ENCODE peak calls at places on chromosomes 3 and 15, in ten cellular contexts. One of them, this sample, is unnamed.

GRCh38 chr3:54003136-54003535 is 111.5 kb upstream of the SELENOK start:
- DNase-seq in GM20000: no peak
- DNase-seq in nephron progenitor cell: no peak
- DNase-seq in cardiac fibroblast: peak
- DNase-seq in glutamatergic neuron: no peak
- DNase-seq in DND-41: no peak
- DNase-seq in dorsolateral prefrontal cortex: no peak
- DNase-seq in ovary: no peak
- DNase-seq in WTC11: no peak
- DNase-seq in brain microvascular endothelial cell: no peak
- DNase-seq in this sample: no peak

GRCh38 chr3:20683912-20684311 is 497.9 kb upstream of the SGO1 start:
- DNase-seq in GM20000: no peak
- DNase-seq in nephron progenitor cell: no peak
- DNase-seq in cardiac fibroblast: peak
- DNase-seq in glutamatergic neuron: no peak
- DNase-seq in DND-41: no peak
- DNase-seq in dorsolateral prefrontal cortex: no peak
- DNase-seq in ovary: no peak
- DNase-seq in WTC11: no peak
- DNase-seq in brain microvascular endothelial cell: peak
- DNase-seq in this sample: no peak

GRCh38 chr3:155760653-155761052 is 15.8 kb upstream of the PLCH1 start:
- DNase-seq in GM20000: no peak
- DNase-seq in nephron progenitor cell: no peak
- DNase-seq in cardiac fibroblast: no peak
- DNase-seq in glutamatergic neuron: no peak
- DNase-seq in DND-41: no peak
- DNase-seq in dorsolateral prefrontal cortex: no peak
- DNase-seq in ovary: no peak
- DNase-seq in WTC11: no peak
- DNase-seq in brain microvascular endothelial cell: no peak
- DNase-seq in this sample: no peak

GRCh38 chr3:74602471-74602870 is 12.0 kb downstream of the CNTN3 start:
- DNase-seq in GM20000: no peak
- DNase-seq in nephron progenitor cell: no peak
- DNase-seq in cardiac fibroblast: no peak
- DNase-seq in glutamatergic neuron: no peak
- DNase-seq in DND-41: no peak
- DNase-seq in dorsolateral prefrontal cortex: no peak
- DNase-seq in ovary: no peak
- DNase-seq in WTC11: no peak
- DNase-seq in brain microvascular endothelial cell: no peak
- DNase-seq in this sample: no peak

GRCh38 chr15:51750186-51750585 is 1.2 kb upstream of the TMOD2 start:
- DNase-seq in GM20000: no peak
- DNase-seq in nephron progenitor cell: no peak
- DNase-seq in cardiac fibroblast: no peak
- DNase-seq in glutamatergic neuron: no peak
- DNase-seq in DND-41: no peak
- DNase-seq in dorsolateral prefrontal cortex: no peak
- DNase-seq in ovary: no peak
- DNase-seq in WTC11: no peak
- DNase-seq in brain microvascular endothelial cell: no peak
- DNase-seq in this sample: no peak

GRCh38 chr15:45114076-45114750 is at the start of the genes DUOX2 and DUOXA2:
- DNase-seq in GM20000: no peak
- DNase-seq in nephron progenitor cell: peak
- DNase-seq in cardiac fibroblast: no peak
- DNase-seq in glutamatergic neuron: peak
- DNase-seq in DND-41: no peak
- DNase-seq in dorsolateral prefrontal cortex: no peak
- DNase-seq in ovary: no peak
- DNase-seq in WTC11: peak
- DNase-seq in brain microvascular endothelial cell: no peak
- DNase-seq in this sample: no peak

GRCh38 chr15:60392986-60393811 is 4.6 kb downstream of the ANXA2 start:
- DNase-seq in GM20000: no peak
- DNase-seq in nephron progenitor cell: peak
- DNase-seq in cardiac fibroblast: peak
- DNase-seq in glutamatergic neuron: peak
- DNase-seq in DND-41: no peak
- DNase-seq in dorsolateral prefrontal cortex: no peak
- DNase-seq in ovary: peak
- DNase-seq in WTC11: no peak
- DNase-seq in brain microvascular endothelial cell: peak
- DNase-seq in this sample: no peak

GRCh38 chr15:65115086-65115485 is at the start of gene UBAP1L:
- DNase-seq in GM20000: no peak
- DNase-seq in nephron progenitor cell: no peak
- DNase-seq in cardiac fibroblast: no peak
- DNase-seq in glutamatergic neuron: no peak
- DNase-seq in DND-41: no peak
- DNase-seq in dorsolateral prefrontal cortex: no peak
- DNase-seq in ovary: no peak
- DNase-seq in WTC11: no peak
- DNase-seq in brain microvascular endothelial cell: no peak
- DNase-seq in this sample: no peak

GRCh38 chr15:85730001-85730820 is 64.5 kb downstream of the KLHL25 start:
- DNase-seq in GM20000: peak
- DNase-seq in nephron progenitor cell: peak
- DNase-seq in cardiac fibroblast: peak
- DNase-seq in glutamatergic neuron: peak
- DNase-seq in DND-41: peak
- DNase-seq in dorsolateral prefrontal cortex: no peak
- DNase-seq in ovary: no peak
- DNase-seq in WTC11: no peak
- DNase-seq in brain microvascular endothelial cell: peak
- DNase-seq in this sample: no peak

GRCh38 chr15:64775551-64776401 is at the start of gene RBPMS2:
- DNase-seq in GM20000: peak
- DNase-seq in nephron progenitor cell: peak
- DNase-seq in cardiac fibroblast: peak
- DNase-seq in glutamatergic neuron: no peak
- DNase-seq in DND-41: peak
- DNase-seq in dorsolateral prefrontal cortex: no peak
- DNase-seq in ovary: peak
- DNase-seq in WTC11: peak
- DNase-seq in brain microvascular endothelial cell: no peak
- DNase-seq in this sample: no peak

GRCh38 chr3:190101320-190102117 is 19.2 kb downstream of the P3H2 start:
- DNase-seq in GM20000: no peak
- DNase-seq in nephron progenitor cell: no peak
- DNase-seq in cardiac fibroblast: peak
- DNase-seq in glutamatergic neuron: no peak
- DNase-seq in DND-41: no peak
- DNase-seq in dorsolateral prefrontal cortex: no peak
- DNase-seq in ovary: no peak
- DNase-seq in WTC11: no peak
- DNase-seq in brain microvascular endothelial cell: peak
- DNase-seq in this sample: no peak

GRCh38 chr3:23916152-23916885 is 471 bp downstream of the NKIRAS1 start:
- DNase-seq in GM20000: no peak
- DNase-seq in nephron progenitor cell: no peak
- DNase-seq in cardiac fibroblast: no peak
- DNase-seq in glutamatergic neuron: no peak
- DNase-seq in DND-41: no peak
- DNase-seq in dorsolateral prefrontal cortex: no peak
- DNase-seq in ovary: no peak
- DNase-seq in WTC11: no peak
- DNase-seq in brain microvascular endothelial cell: no peak
- DNase-seq in this sample: no peak

GRCh38 chr15:101456079-101456791 is 33.3 kb downstream of the PCSK6 start:
- DNase-seq in GM20000: no peak
- DNase-seq in nephron progenitor cell: no peak
- DNase-seq in cardiac fibroblast: no peak
- DNase-seq in glutamatergic neuron: no peak
- DNase-seq in DND-41: no peak
- DNase-seq in dorsolateral prefrontal cortex: no peak
- DNase-seq in ovary: no peak
- DNase-seq in WTC11: no peak
- DNase-seq in brain microvascular endothelial cell: no peak
- DNase-seq in this sample: no peak

GRCh38 chr3:15800327-15800726 is 2.5 kb upstream of the ANKRD28 start:
- DNase-seq in GM20000: no peak
- DNase-seq in nephron progenitor cell: no peak
- DNase-seq in cardiac fibroblast: no peak
- DNase-seq in glutamatergic neuron: no peak
- DNase-seq in DND-41: no peak
- DNase-seq in dorsolateral prefrontal cortex: no peak
- DNase-seq in ovary: no peak
- DNase-seq in WTC11: no peak
- DNase-seq in brain microvascular endothelial cell: no peak
- DNase-seq in this sample: no peak

GRCh38 chr3:17508180-17508752 is 234.2 kb downstream of the TBC1D5 start:
- DNase-seq in GM20000: no peak
- DNase-seq in nephron progenitor cell: no peak
- DNase-seq in cardiac fibroblast: no peak
- DNase-seq in glutamatergic neuron: no peak
- DNase-seq in DND-41: no peak
- DNase-seq in dorsolateral prefrontal cortex: no peak
- DNase-seq in ovary: no peak
- DNase-seq in WTC11: no peak
- DNase-seq in brain microvascular endothelial cell: no peak
- DNase-seq in this sample: no peak

DNA sequence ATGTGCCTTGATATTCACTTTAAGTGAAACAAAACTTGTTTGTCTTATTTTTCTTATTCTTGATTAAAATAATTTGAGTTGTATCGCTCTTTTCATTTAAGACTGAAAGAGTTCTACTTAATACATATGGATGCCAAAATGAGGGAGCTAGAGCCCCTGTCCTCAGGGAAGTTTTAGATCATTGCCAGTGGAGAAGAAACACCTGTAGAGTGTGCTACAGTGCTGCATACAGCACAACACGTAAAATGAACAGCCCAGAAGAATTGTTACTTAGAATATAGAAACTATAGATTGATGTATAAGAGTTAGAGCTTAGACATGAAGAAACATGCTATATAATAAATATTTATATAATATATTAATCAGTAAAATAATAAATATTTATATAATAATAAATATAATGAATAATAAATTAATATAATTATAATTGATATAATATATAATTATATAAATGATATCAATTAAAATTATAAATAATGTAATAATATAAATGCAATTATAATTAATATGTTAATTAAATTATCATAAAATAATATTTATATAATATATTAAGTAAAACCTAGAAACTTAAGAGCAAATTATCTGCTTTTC is 1234.7 kb downstream of the ROBO2 start:
- DNase-seq in GM20000: no peak
- DNase-seq in nephron progenitor cell: no peak
- DNase-seq in cardiac fibroblast: no peak
- DNase-seq in glutamatergic neuron: no peak
- DNase-seq in DND-41: no peak
- DNase-seq in dorsolateral prefrontal cortex: no peak
- DNase-seq in ovary: no peak
- DNase-seq in WTC11: no peak
- DNase-seq in brain microvascular endothelial cell: no peak
- DNase-seq in this sample: no peak
- TF ChIP-seq CTCF in GM20000: no peak
- TF ChIP-seq CTCF in nephron progenitor cell: no peak
- TF ChIP-seq CTCF in cardiac fibroblast: no peak
- TF ChIP-seq CTCF in glutamatergic neuron: no peak
- TF ChIP-seq CTCF in DND-41: no peak
- TF ChIP-seq CTCF in dorsolateral prefrontal cortex: no peak
- TF ChIP-seq CTCF in ovary: no peak
- TF ChIP-seq CTCF in WTC11: no peak
- TF ChIP-seq CTCF in brain microvascular endothelial cell: no peak
- TF ChIP-seq CTCF in this sample: peak

GRCh38 chr15:92683511-92683834 is 27.9 kb upstream of the FAM174B start:
- DNase-seq in GM20000: no peak
- DNase-seq in nephron progenitor cell: peak
- DNase-seq in cardiac fibroblast: peak
- DNase-seq in glutamatergic neuron: peak
- DNase-seq in DND-41: no peak
- DNase-seq in dorsolateral prefrontal cortex: no peak
- DNase-seq in ovary: peak
- DNase-seq in WTC11: peak
- DNase-seq in brain microvascular endothelial cell: peak
- DNase-seq in this sample: no peak
- TF ChIP-seq CTCF in GM20000: no peak
- TF ChIP-seq CTCF in nephron progenitor cell: peak
- TF ChIP-seq CTCF in cardiac fibroblast: no peak
- TF ChIP-seq CTCF in glutamatergic neuron: peak
- TF ChIP-seq CTCF in DND-41: peak
- TF ChIP-seq CTCF in dorsolateral prefrontal cortex: peak
- TF ChIP-seq CTCF in ovary: peak
- TF ChIP-seq CTCF in WTC11: peak
- TF ChIP-seq CTCF in brain microvascular endothelial cell: peak
- TF ChIP-seq CTCF in this sample: peak

DNA sequence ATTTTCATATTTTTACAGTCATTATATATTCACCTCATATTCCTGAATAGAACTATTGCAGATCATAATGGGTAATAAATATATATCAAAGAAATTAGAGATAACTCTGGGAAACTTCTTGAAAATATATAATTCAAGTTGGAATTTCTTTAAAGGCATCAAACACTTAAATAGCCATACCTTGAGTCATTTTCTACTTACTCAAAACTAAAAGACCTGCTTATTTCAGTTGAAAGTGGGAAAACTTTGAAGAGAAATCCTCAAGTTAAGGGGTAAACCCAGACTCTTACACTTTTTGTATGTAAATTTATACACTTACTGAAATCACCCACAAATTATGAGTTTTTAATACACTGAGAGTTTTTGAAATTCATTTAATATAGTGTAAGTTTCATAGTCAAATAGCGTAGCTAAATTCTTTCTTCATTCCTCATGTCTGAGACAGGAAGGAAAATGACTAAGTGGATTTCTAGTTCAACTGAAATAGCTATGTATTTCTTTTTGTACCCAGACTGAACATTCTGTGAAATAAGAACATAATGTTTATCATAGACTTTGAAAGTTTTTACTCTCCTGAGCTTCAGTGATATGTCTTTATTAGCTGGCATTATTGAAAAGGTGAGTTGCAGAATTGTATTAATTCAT is 4.6 kb upstream of the ALCAM start:
- DNase-seq in GM20000: no peak
- DNase-seq in nephron progenitor cell: no peak
- DNase-seq in cardiac fibroblast: peak
- DNase-seq in glutamatergic neuron: no peak
- DNase-seq in DND-41: no peak
- DNase-seq in dorsolateral prefrontal cortex: no peak
- DNase-seq in ovary: no peak
- DNase-seq in WTC11: no peak
- DNase-seq in brain microvascular endothelial cell: no peak
- DNase-seq in this sample: no peak
- TF ChIP-seq CTCF in GM20000: no peak
- TF ChIP-seq CTCF in nephron progenitor cell: no peak
- TF ChIP-seq CTCF in cardiac fibroblast: no peak
- TF ChIP-seq CTCF in glutamatergic neuron: no peak
- TF ChIP-seq CTCF in DND-41: no peak
- TF ChIP-seq CTCF in dorsolateral prefrontal cortex: no peak
- TF ChIP-seq CTCF in ovary: no peak
- TF ChIP-seq CTCF in WTC11: no peak
- TF ChIP-seq CTCF in brain microvascular endothelial cell: no peak
- TF ChIP-seq CTCF in this sample: no peak

DNA sequence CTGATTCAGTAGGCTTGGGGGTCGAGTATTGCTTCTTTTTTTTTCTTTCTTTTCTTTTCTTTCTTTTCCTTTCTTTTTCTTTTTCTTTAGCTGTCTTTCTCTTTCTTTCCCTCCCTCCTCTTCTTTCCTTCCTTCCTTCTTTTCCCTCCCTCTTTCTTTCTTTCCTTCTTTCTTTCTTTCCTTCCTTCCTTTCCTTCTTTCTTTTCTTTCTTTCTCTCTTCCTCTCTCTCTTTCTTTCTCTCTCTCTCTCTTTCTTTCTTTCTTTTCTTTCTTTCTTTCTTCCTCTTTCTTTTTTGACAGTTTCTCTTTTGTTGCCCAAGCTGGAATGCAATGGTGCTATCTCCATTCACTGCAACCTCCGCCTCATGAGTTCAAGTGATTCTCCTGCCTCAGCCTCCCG is 36.0 kb downstream of the TM4SF4 start:
- DNase-seq in GM20000: no peak
- DNase-seq in nephron progenitor cell: no peak
- DNase-seq in cardiac fibroblast: no peak
- DNase-seq in glutamatergic neuron: no peak
- DNase-seq in DND-41: no peak
- DNase-seq in dorsolateral prefrontal cortex: no peak
- DNase-seq in ovary: no peak
- DNase-seq in WTC11: no peak
- DNase-seq in brain microvascular endothelial cell: no peak
- DNase-seq in this sample: no peak
- TF ChIP-seq CTCF in GM20000: no peak
- TF ChIP-seq CTCF in nephron progenitor cell: no peak
- TF ChIP-seq CTCF in cardiac fibroblast: no peak
- TF ChIP-seq CTCF in glutamatergic neuron: no peak
- TF ChIP-seq CTCF in DND-41: no peak
- TF ChIP-seq CTCF in dorsolateral prefrontal cortex: no peak
- TF ChIP-seq CTCF in ovary: no peak
- TF ChIP-seq CTCF in WTC11: no peak
- TF ChIP-seq CTCF in brain microvascular endothelial cell: no peak
- TF ChIP-seq CTCF in this sample: no peak